ENCODE peak calls at places on chromosomes 13 and 19, in six cellular contexts. U is AG04450, J is colonic mucosa, R is epithelial cell of esophagus, B is left ventricle myocardium inferior, M is uterus. K is an unnamed sample.

GRCh38 chr13:94352057-94352456 is 127.4 kb downstream of the DCT start:
- DNase-seq in M (no peak), R (no peak), J (no peak), B (no peak), U (no peak), K (no peak)

GRCh38 chr19:13770013-13770635 is 4.1 kb upstream of the C19orf53 start:
- DNase-seq in M (no peak), U (no peak), J (no peak), B (no peak), R (no peak), K (no peak)

GRCh38 chr19:34667349-34668076 is 9.4 kb downstream of the SCGB2B2 start:
- DNase-seq in B (no peak), U (no peak), J (no peak), R (no peak), M (no peak), K (no peak)

GRCh38 chr13:37751025-37751424 is 118.5 kb downstream of the TRPC4 start:
- DNase-seq in B (no peak), J (no peak), U (no peak), R (no peak), M (no peak), K (no peak)

GRCh38 chr13:90445179-90445578 is 902.3 kb upstream of the MIR17HG start:
- DNase-seq in R (peak), U (peak), B (no peak), M (no peak), J (no peak), K (peak)

GRCh38 chr13:77980592-77980991 is 62.0 kb upstream of the EDNRB start:
- DNase-seq in B (no peak), M (no peak), J (no peak), R (peak), U (peak), K (no peak)

GRCh38 chr19:46919324-46919723 is 58.5 kb downstream of the ARHGAP35 start:
- DNase-seq in U (no peak), R (peak), B (no peak), J (no peak), M (no peak), K (no peak)

GRCh38 chr19:46841458-46842083 is 9.1 kb downstream of the AP2S1 start:
- DNase-seq in M (peak), J (no peak), B (peak), R (peak), U (no peak), K (peak)

GRCh38 chr19:14081797-14082674 is 3.5 kb downstream of the C19orf67 start:
- DNase-seq in J (peak), M (no peak), U (no peak), R (peak), B (peak), K (no peak)

GRCh38 chr13:73958657-73959397 is 175.4 kb downstream of the KLF12 start:
- DNase-seq in B (no peak), M (no peak), J (no peak), R (peak), U (no peak), K (no peak)

GRCh38 chr19:43575955-43576451 is 402 bp downstream of the PINLYP start:
- DNase-seq in J (no peak), R (no peak), M (no peak), B (no peak), U (no peak), K (no peak)

GRCh38 chr13:29587645-29588044 is 7.8 kb downstream of the SLC7A1 start:
- DNase-seq in M (peak), R (peak), J (no peak), U (no peak), B (no peak), K (no peak)

GRCh38 chr13:105341256-105341655 is 1194.2 kb downstream of the EFNB2 start:
- DNase-seq in J (no peak), U (no peak), M (no peak), B (no peak), R (no peak), K (no peak)

GRCh38 chr13:49400755-49401659 is 42.9 kb downstream of the CAB39L start:
- DNase-seq in U (peak), J (peak), B (no peak), R (peak), M (peak), K (peak)

GRCh38 chr19:49879243-49879960 is 1.9 kb downstream of the TBC1D17 start:
- DNase-seq in U (no peak), M (no peak), J (peak), B (no peak), R (peak), K (no peak)

GRCh38 chr19:42091300-42092266 is 15.6 kb downstream of the ZNF574 start:
- DNase-seq in M (no peak), R (peak), B (no peak), U (no peak), J (peak), K (no peak)

GRCh38 chr13:59671853-59672252 is 491.9 kb downstream of the DIAPH3 start:
- DNase-seq in B (no peak), J (no peak), M (no peak), U (no peak), R (no peak), K (no peak)

GRCh38 chr19:29495091-29495490 is 30.7 kb upstream of the VSTM2B start:
- DNase-seq in U (no peak), J (no peak), B (no peak), M (no peak), R (no peak), K (no peak)

GRCh38 chr13:64453831-64454230 is 2776.3 kb downstream of the PCDH9 start:
- DNase-seq in J (no peak), B (no peak), U (no peak), R (no peak), M (no peak), K (no peak)

GRCh38 chr13:48709213-48709612 is 55.5 kb downstream of the CYSLTR2 start:
- DNase-seq in J (no peak), M (no peak), B (no peak), U (no peak), R (peak), K (no peak)

GRCh38 chr13:99331881-99332293 is 24.7 kb upstream of the GPR183 start:
- DNase-seq in M (no peak), R (peak), J (no peak), U (no peak), B (no peak), K (no peak)

GRCh38 chr19:45883881-45884681 is 1.9 kb downstream of the IRF2BP1 start:
- DNase-seq in U (no peak), R (no peak), M (no peak), B (no peak), J (no peak), K (no peak)

GRCh38 chr13:43127827-43128226 is 104.4 kb downstream of the DNAJC15 start:
- DNase-seq in R (no peak), B (no peak), U (no peak), J (no peak), M (no peak), K (no peak)

GRCh38 chr19:55685776-55686175 is 10.8 kb downstream of the EPN1 start:
- DNase-seq in R (no peak), U (no peak), J (no peak), M (no peak), B (no peak), K (no peak)

GRCh38 chr19:58544591-58545285 is 874 bp downstream of the TRIM28 start:
- DNase-seq in M (no peak), B (no peak), J (peak), R (peak), U (no peak), K (no peak)

GRCh38 chr13:33817513-33817842 is 471 bp upstream of the RFC3 start:
- DNase-seq in U (no peak), J (no peak), M (no peak), B (no peak), R (no peak), K (no peak)

GRCh38 chr13:25286308-25286968 is 850 bp downstream of the MTMR6 start:
- DNase-seq in R (peak), J (peak), U (no peak), M (no peak), B (no peak), K (no peak)

GRCh38 chr13:62119739-62120700 is 704.4 kb upstream of the PCDH20 start:
- DNase-seq in J (no peak), U (no peak), M (no peak), R (peak), B (no peak), K (no peak)

GRCh38 chr13:107466326-107466725 is 749.0 kb downstream of the LIG4 start:
- DNase-seq in M (no peak), J (no peak), R (peak), U (no peak), B (no peak), K (no peak)

GRCh38 chr19:19385900-19386339 is 19.6 kb upstream of the GATAD2A start:
- DNase-seq in R (no peak), U (no peak), J (no peak), B (no peak), M (no peak), K (no peak)

GRCh38 chr19:41205995-41206394 is 13.0 kb downstream of the CYP2S1 start:
- DNase-seq in J (no peak), B (no peak), M (no peak), R (no peak), U (no peak), K (no peak)

GRCh38 chr13:97226013-97226412 is 3.9 kb downstream of the MBNL2 start:
- DNase-seq in J (no peak), M (no peak), B (no peak), U (no peak), R (no peak), K (no peak)

GRCh38 chr19:47284324-47284899 is 9.7 kb downstream of the INAFM1 start:
- DNase-seq in J (peak), U (peak), B (no peak), M (no peak), R (peak), K (no peak)

GRCh38 chr19:15373644-15374043 is 5.9 kb downstream of the AKAP8 start:
- DNase-seq in U (no peak), M (no peak), R (no peak), B (no peak), J (no peak), K (no peak)

GRCh38 chr13:111049791-111050538 is 65.1 kb upstream of the ARHGEF7 start:
- DNase-seq in R (peak), B (no peak), U (no peak), M (no peak), J (peak), K (no peak)
- TF ChIP-seq CTCF in R (peak), B (peak), U (peak), M (peak), J (peak), K (peak)

GRCh38 chr19:1070576-1070930 is 3.6 kb downstream of the ARHGAP45 start:
- DNase-seq in U (no peak), J (no peak), B (no peak), M (no peak), R (no peak), K (no peak)
- TF ChIP-seq CTCF in U (peak), J (no peak), B (no peak), M (no peak), R (peak), K (peak)

DNA sequence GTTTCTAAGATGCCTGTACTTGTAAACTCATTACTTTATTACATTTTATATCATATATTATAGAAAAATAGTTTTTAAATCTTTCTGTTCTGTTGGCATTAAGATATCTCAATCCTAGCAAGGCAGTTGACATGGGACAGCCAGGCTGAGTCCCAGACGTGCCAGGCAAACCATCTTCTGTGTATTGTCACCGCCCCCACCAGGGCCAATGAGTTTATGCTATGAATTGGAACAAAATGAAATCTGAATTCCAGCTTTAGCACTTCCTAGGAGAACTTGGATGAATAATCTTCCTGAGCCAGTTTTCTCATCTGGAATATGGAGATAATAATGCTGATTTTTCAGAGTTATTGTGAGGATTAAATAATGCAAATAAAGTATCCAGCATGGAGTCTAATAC is 79.9 kb upstream of the GSX1 start:
- DNase-seq in M (no peak), B (no peak), U (no peak), R (peak), J (no peak), K (no peak)
- TF ChIP-seq CTCF in M (no peak), B (peak), U (no peak), R (peak), J (no peak), K (no peak)

GRCh38 chr19:6204866-6205723 is 69.6 kb downstream of the ACSBG2 start:
- DNase-seq in B (no peak), U (no peak), R (no peak), M (no peak), J (no peak), K (no peak)

GRCh38 chr19:6196361-6196760 is 60.9 kb downstream of the ACSBG2 start:
- DNase-seq in U (no peak), M (no peak), R (no peak), J (no peak), B (no peak), K (no peak)

GRCh38 chr19:6204212-6204611 is 68.7 kb downstream of the ACSBG2 start:
- DNase-seq in U (no peak), R (no peak), M (no peak), J (no peak), B (no peak), K (no peak)

GRCh38 chr19:6198896-6199239 is 63.4 kb downstream of the ACSBG2 start:
- DNase-seq in R (no peak), U (no peak), M (no peak), B (no peak), J (no peak), K (no peak)

DNA sequence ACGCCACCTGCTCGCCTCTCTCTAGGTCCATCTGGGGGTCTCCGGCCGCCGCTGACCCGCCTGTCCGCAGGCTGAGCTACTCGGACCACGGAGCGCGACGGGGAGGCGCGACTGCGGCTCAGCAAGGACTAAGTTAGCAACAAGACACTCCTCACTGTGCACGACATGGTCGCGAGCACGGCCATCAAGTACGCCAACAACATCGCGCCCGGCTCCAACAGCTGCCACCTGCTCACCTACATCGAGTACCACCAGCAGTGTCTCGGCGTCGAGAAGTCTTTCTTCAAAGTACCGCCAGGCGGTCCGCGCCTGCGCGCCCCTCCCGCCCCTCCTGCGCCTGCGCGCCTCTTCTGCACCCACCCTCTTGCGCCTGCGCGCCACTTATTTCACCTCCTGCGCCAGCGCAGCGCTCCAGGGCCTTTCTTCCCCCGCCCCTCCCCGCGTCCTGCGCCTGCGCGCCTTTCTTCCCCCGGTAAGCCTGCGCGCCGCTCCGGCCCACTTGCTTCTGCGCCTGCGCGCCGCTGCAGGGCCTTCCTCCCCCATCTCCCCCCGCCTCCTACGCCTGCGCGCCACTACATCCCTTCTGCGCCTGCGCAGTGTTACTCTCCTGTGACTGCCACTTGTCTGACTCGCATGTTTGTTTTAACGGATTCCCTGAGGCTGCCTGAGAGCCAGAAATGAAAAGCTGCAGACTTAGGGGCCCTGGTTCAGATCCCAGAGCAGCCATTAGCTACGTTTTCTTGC is 63.9 kb downstream of the ACSBG2 start:
- DNase-seq in M (peak), U (peak), J (peak), B (peak), R (peak), K (peak)
- TF ChIP-seq CTCF in M (no peak), U (peak), J (no peak), B (peak), R (peak), K (peak)

GRCh38 chr19:5339950-5340636 is 519 bp downstream of the PTPRS start:
- DNase-seq in U (no peak), R (peak), J (no peak), B (no peak), M (no peak), K (no peak)
- TF ChIP-seq CTCF in U (no peak), R (no peak), J (no peak), B (peak), M (no peak), K (no peak)

DNA sequence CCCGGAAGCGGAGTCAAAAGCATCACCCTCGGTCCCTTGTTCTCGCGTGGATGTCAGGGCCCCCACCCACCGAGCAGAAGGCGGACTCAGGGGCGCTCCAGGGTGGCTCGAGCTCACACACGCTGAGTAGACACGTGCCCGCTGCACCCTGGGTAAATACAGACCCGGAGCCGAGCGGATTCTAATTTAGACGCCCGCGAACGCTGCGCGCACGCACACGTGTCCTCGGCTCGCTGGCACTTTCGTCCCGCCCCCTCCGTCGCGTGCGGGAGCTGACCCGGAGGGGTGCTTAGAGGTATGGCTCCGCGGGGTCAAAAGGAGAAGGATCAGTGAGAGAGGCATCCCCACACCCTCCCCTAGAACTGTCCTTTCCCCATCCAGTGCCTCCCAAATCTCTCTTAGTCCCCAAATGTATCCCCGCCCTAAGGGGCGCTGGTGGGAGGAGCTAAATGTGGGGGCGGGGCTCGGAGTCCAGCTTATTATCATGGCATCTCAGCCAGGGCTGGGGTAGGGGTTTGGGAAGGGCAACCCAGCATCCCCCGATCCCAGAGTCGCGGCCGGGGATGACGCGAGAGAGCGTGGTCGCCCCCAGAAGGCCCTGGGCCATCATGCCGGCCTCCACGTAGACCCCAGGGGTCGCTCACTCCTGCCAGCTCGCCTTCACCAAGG is 451 bp upstream of the ICAM5 start:
- DNase-seq in B (no peak), R (peak), U (no peak), J (peak), M (no peak), K (no peak)
- TF ChIP-seq CTCF in B (no peak), R (no peak), U (no peak), J (no peak), M (no peak), K (no peak)

DNA sequence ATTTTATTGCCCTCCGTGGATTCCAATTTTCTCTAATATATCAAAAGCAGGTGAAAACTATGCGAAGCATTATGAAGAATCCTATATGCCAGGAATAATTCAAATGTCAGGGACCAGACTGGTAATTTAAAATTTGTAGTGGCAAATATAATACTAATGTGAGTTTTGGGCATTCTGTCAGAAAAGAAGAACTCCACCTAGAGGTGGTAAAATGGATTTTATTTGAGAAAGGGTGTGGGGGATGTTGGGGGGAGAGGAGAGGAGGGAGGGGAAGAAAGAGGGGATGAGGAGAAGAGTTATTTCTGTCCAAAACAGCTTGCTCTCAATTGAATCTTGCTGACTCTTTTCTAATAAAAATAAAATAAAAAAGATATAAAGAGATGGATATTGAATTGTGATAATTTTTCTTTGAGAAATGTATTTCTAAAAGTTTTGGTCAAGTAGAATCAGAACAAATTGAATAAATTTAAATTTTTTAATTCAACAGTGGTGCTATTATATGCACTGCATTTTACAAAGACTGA is 929.3 kb upstream of the SLITRK5 start:
- DNase-seq in B (no peak), R (no peak), M (no peak), J (no peak), U (no peak), K (no peak)
- TF ChIP-seq CTCF in B (no peak), R (no peak), M (no peak), J (no peak), U (peak), K (no peak)

GRCh38 chr13:67443901-67444300 is 213.8 kb upstream of the PCDH9 start:
- DNase-seq in U (no peak), M (no peak), J (no peak), B (no peak), R (no peak), K (no peak)

GRCh38 chr13:67439365-67439764 is 209.2 kb upstream of the PCDH9 start:
- DNase-seq in R (no peak), B (no peak), J (no peak), M (no peak), U (no peak), K (no peak)

GRCh38 chr13:67437246-67437645 is 207.1 kb upstream of the PCDH9 start:
- DNase-seq in M (no peak), B (no peak), R (no peak), J (no peak), U (no peak), K (no peak)

GRCh38 chr13:67440240-67440639 is 210.1 kb upstream of the PCDH9 start:
- DNase-seq in R (no peak), J (no peak), B (no peak), U (no peak), M (no peak), K (no peak)

GRCh38 chr13:67438465-67438864 is 208.3 kb upstream of the PCDH9 start:
- DNase-seq in J (no peak), M (no peak), U (no peak), R (peak), B (no peak), K (no peak)
- TF ChIP-seq CTCF in J (no peak), M (no peak), U (no peak), R (peak), B (peak), K (no peak)

DNA sequence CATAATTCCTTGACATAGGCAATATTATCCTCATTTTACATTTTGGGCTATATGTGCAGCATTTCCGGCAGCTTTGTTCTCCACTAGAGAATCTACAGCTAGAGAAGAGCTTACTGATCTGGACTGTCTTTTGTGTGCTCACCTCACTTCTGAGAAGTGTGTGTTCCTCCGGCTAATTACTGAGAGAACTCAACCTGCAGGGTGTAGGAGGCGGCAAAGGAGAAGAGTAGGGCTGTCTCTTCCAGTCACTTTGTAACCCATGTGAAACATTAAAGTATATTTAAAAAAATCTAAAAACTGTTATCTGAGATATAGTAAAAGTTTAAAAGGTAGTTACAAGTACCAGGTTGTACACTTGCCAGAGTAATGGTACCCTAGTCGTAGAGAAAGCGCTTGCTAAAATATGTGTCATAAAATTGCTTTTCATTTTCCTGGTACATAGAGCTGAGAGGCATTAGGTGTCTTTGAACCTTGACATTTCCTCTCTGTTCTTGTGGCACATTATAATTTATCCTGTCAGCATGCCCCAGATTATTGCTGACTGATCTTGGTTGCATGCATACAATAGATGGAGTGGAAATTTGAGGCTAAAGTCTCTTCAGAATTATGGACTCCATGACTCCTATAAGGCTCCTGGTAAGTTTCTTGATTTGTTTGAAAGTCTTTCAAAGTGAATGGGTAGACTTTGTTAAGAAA is 381.9 kb downstream of the LMO7 start:
- DNase-seq in U (no peak), R (no peak), J (no peak), B (no peak), M (no peak), K (no peak)
- TF ChIP-seq CTCF in U (no peak), R (no peak), J (no peak), B (no peak), M (no peak), K (no peak)

K was measured in AG04449.